ENCODE peak calls at places on chromosome 19, in ten cellular contexts. S is PC-9, P is OCI-LY7, E is IMR-90, K is mammary epithelial cell, Q is GM23248, T is HCT116, R is endothelial cell of umbilical vein, N is SK-N-SH, C is hepatocyte. J is an unnamed sample. For H3K36me3 and H4K20me1, the result is how much of the 10 kb centered on the place peaks cover.

GRCh38 chr19:31969955-31970545 is 375.4 kb upstream of the ZNF507 start:
- DNase-seq in P (no peak), T (no peak), R (no peak), N (no peak), C (peak), E (no peak), Q (no peak), S (no peak), K (no peak), J (no peak)

GRCh38 chr19:40219721-40220276 is 1.6 kb upstream of the TTC9B start:
- DNase-seq in K (peak), E (peak), N (no peak), S (peak), Q (peak), T (peak), P (no peak), C (peak), R (peak), J (peak)

GRCh38 chr19:52963229-52963760 is 614 bp upstream of the ZNF816 start:
- DNase-seq in T (no peak), P (no peak), S (no peak), R (no peak), C (peak), K (no peak), N (peak), Q (no peak), E (no peak), J (peak)

GRCh38 chr19:48558018-48558684 is 6.2 kb downstream of the SULT2B1 start:
- DNase-seq in E (peak), P (no peak), Q (peak), S (no peak), R (no peak), T (peak), K (no peak), N (no peak), C (peak), J (peak)

GRCh38 chr19:51311388-51312257 is at the start of gene IGLON5:
- DNase-seq in T (no peak), R (no peak), C (peak), N (peak), P (no peak), Q (no peak), E (no peak), K (no peak), S (no peak), J (peak)

GRCh38 chr19:50250450-50251136 is 47.2 kb downstream of the MYH14 start:
- DNase-seq in S (no peak), T (no peak), K (no peak), N (no peak), C (no peak), P (no peak), R (no peak), E (no peak), Q (no peak), J (peak)

GRCh38 chr19:8117991-8118390 is 31.4 kb downstream of the FBN3 start:
- DNase-seq in N (no peak), K (no peak), R (no peak), Q (no peak), P (no peak), E (no peak), S (no peak), T (no peak), C (no peak), J (no peak)

GRCh38 chr19:37165635-37166034 is 6.9 kb downstream of the ZNF585A start:
- DNase-seq in T (no peak), C (no peak), E (no peak), P (no peak), R (no peak), Q (no peak), K (no peak), S (no peak), N (no peak), J (no peak)

GRCh38 chr19:13172335-13173128 is 22.3 kb downstream of the IER2 start:
- DNase-seq in N (peak), K (peak), T (no peak), P (no peak), E (peak), C (peak), R (peak), S (peak), Q (peak), J (peak)

GRCh38 chr19:29528350-29528945 is 2.7 kb downstream of the VSTM2B start:
- DNase-seq in K (peak), R (peak), N (peak), S (no peak), C (peak), E (peak), P (peak), T (peak), Q (peak), J (peak)

GRCh38 chr19:49058592-49058991 is 1.0 kb upstream of the CGB7 start:
- DNase-seq in Q (peak), N (peak), E (peak), K (peak), P (peak), R (no peak), T (no peak), S (no peak), C (no peak), J (peak)

GRCh38 chr19:32339988-32340874 is 5.2 kb upstream of the ZNF507 start:
- DNase-seq in K (no peak), S (no peak), E (peak), P (peak), N (peak), T (no peak), Q (peak), C (peak), R (peak), J (peak)

GRCh38 chr19:32104465-32105235 is 240.8 kb upstream of the ZNF507 start:
- DNase-seq in R (no peak), S (no peak), Q (no peak), P (no peak), C (peak), T (no peak), E (no peak), N (no peak), K (peak), J (no peak)

GRCh38 chr19:13461536-13461935 is 44.7 kb downstream of the CACNA1A start:
- DNase-seq in T (no peak), R (no peak), C (no peak), Q (no peak), P (no peak), S (no peak), N (no peak), K (no peak), E (no peak), J (no peak)

GRCh38 chr19:5918463-5919079 is 4.5 kb downstream of the CAPS start:
- DNase-seq in C (no peak), E (no peak), K (no peak), T (no peak), P (no peak), S (no peak), R (no peak), N (no peak), Q (no peak), J (peak)

GRCh38 chr19:36707134-36707533 is 19.7 kb downstream of the ZNF567 start:
- DNase-seq in R (no peak), S (no peak), C (no peak), Q (peak), N (no peak), T (no peak), K (no peak), P (no peak), E (no peak), J (no peak)

GRCh38 chr19:16324384-16325160 is at the start of gene KLF2:
- DNase-seq in K (peak), S (peak), C (peak), P (peak), R (peak), T (peak), N (peak), Q (peak), E (peak), J (peak)

GRCh38 chr19:42468273-42468796 is 25.6 kb upstream of the CXCL17 start:
- DNase-seq in E (peak), T (peak), S (peak), N (no peak), Q (peak), C (peak), R (no peak), K (peak), P (no peak), J (peak)

GRCh38 chr19:51742736-51743288 is 8.9 kb downstream of the FPR1 start:
- DNase-seq in R (no peak), C (no peak), P (no peak), E (no peak), S (no peak), T (no peak), K (peak), N (no peak), Q (peak), J (peak)

GRCh38 chr19:7636691-7637373 is at the start of gene STXBP2:
- DNase-seq in E (no peak), C (peak), Q (peak), R (peak), K (peak), N (peak), S (peak), P (peak), T (peak), J (peak)

GRCh38 chr19:40392123-40392522 is 2.1 kb upstream of the HIPK4 start:
- DNase-seq in S (no peak), C (no peak), Q (no peak), N (no peak), E (no peak), R (no peak), P (no peak), T (no peak), K (no peak), J (peak)

GRCh38 chr19:20660473-20660872 is 898 bp downstream of the ZNF626 start:
- DNase-seq in P (no peak), E (no peak), K (peak), R (peak), T (no peak), Q (no peak), N (peak), S (no peak), C (peak), J (no peak)

GRCh38 chr19:10295305-10295846 is 5.6 kb downstream of the ICAM5 start:
- DNase-seq in E (no peak), N (peak), C (no peak), S (no peak), T (no peak), K (no peak), P (peak), Q (peak), R (peak), J (peak)

GRCh38 chr19:15181394-15181793 is 19.4 kb downstream of the NOTCH3 start:
- DNase-seq in E (no peak), C (no peak), Q (no peak), P (no peak), S (no peak), T (no peak), R (no peak), K (no peak), N (no peak), J (peak)

GRCh38 chr19:51194527-51195315 is 30.2 kb upstream of the CD33 start:
- DNase-seq in R (no peak), T (no peak), P (peak), S (no peak), C (no peak), N (no peak), K (peak), Q (no peak), E (no peak), J (no peak)

GRCh38 chr19:35299523-35300339 is 7.8 kb downstream of the MAG start:
- DNase-seq in C (no peak), P (peak), S (no peak), N (peak), K (no peak), Q (peak), T (no peak), R (no peak), E (no peak), J (peak)

GRCh38 chr19:16619456-16619855 is 8.5 kb downstream of the MED26 start:
- DNase-seq in S (no peak), C (no peak), N (no peak), P (no peak), E (no peak), R (no peak), Q (peak), K (peak), T (no peak), J (peak)

GRCh38 chr19:7676376-7676775 is 514 bp upstream of the MCEMP1 start:
- DNase-seq in Q (no peak), C (no peak), S (no peak), E (no peak), R (no peak), K (no peak), N (no peak), P (peak), T (no peak), J (peak)

GRCh38 chr19:11125994-11126685 is 29.4 kb downstream of the SPC24 start:
- DNase-seq in Q (peak), E (peak), K (no peak), C (peak), N (peak), S (peak), T (peak), R (peak), P (peak), J (peak)

GRCh38 chr19:6800991-6801396 is 28.5 kb downstream of the VAV1 start:
- DNase-seq in S (peak), N (no peak), Q (peak), E (peak), P (peak), K (peak), C (no peak), R (peak), T (peak), J (peak)

GRCh38 chr19:41927810-41928192 is 448 bp downstream of the ERFL start:
- DNase-seq in R (no peak), Q (no peak), P (peak), C (no peak), N (peak), S (no peak), E (no peak), K (no peak), T (no peak), J (no peak)

GRCh38 chr19:10416083-10416379 is 4.3 kb upstream of the PDE4A start:
- DNase-seq in E (no peak), T (no peak), K (no peak), C (no peak), R (no peak), S (no peak), P (no peak), N (no peak), Q (no peak), J (no peak)

DNA sequence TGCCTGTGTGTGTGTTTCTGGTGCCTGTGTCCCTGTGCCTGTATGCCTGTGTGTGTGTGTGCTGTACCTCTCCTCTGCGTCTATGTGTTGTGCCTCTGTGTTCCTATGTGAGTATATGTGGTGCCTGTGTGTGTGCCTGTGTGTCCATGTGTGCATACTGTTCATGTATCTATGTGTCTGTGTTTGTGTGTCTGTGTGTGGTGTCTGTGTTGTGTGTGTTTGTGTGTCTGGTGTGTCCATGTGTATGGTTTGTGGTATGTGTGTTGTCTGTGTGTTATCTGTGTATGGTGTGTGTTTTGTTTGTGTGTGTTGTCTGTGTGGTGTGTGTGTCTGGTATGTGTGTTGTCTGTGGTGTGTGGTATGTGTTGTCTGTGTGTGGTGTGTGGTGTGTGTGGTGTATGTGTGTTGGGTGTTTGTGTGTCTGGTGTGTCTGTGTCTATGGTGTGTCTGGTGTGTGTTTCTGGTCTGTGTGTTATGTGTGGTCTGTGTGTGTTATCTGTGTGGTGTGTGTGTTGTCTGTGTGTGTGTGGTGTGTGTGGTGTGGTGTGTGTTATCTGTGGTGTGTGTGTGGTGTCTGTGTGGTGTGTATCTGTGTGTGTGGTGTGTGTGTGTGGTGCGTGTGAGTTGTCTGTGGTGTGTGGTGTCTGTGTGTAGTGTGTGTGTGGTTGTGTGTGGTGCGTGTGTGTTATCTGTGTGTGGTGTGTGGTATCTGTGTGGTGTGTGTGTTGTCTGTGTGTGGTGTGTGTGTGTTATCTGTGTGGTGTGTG is 20.4 kb downstream of the HDGFL2 start:
- DNase-seq in C (no peak), P (no peak), N (no peak), T (no peak), Q (no peak), K (no peak), E (no peak), R (no peak), S (no peak), J (peak)
- H3K36me3 ChIP-seq in C (under half), P (half or more), N (under half), T (under half), Q (under half), K (under half), E (half or more), R (under half), S (under half), J (under half)

DNA sequence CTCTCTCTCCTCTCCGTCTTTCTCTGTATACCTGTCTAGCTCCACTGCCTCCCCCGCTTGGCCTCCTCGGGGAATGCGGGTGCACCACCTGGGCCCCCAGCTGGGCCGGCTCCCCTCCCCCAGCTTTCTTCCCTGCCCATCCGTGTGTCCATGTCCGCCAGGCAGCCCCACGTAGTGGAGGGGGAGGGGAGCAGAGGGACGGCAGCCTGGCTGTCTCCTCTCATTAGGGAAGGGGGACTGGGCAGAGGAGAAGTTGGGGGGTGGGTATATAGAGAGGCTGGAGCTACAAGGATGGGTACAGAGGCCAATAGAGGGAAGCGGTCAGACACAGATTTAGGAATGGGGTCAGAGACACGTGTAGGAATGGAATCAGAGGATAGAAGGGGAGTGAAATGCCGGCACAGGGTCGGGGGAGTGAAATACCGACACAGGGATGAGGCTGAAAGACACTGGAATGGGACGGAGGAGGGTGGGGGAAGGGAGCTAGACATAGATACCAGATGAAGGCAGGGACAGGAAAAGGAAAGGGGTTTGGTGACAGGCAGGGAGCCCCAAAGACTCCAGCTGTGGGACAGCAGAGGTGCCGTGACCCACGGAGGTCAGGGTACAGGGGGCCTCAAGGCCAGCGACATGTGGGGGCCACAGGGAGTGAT is 2.8 kb downstream of the NECTIN2 start:
- DNase-seq in E (no peak), R (peak), T (no peak), Q (peak), C (peak), K (no peak), S (no peak), P (no peak), N (peak), J (no peak)
- H4K20me1 ChIP-seq in E (half or more), R (under half), T (under half), Q (under half), C (half or more), K (under half), S (under half), P (under half), N (half or more), J (under half)

GRCh38 chr19:18991050-18991449 is 42.3 kb downstream of the SUGP2 start:
- DNase-seq in S (no peak), P (no peak), Q (no peak), N (no peak), E (no peak), T (no peak), K (no peak), R (no peak), C (no peak), J (peak)
- H3K36me3 ChIP-seq in S (under half), P (half or more), Q (under half), N (under half), E (under half), T (under half), K (under half), R (under half), C (under half), J (under half)

DNA sequence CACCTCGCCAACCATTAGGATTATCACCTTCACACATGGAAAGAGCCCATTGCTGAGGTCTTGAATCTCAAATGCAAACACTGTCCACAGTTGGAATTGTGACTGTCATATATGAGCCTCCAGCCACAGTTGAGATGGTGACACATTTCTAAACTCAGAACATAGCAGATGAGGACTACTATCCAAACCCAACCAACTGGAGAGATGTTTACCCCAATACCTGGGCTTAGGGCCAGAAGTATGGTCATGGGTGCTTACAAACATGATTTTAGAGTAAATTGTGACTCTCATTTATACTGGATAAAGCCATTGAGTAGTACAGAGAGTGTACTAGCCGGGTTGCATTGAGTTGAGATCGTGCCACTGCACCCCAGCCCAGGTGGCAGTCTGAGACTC is 14.0 kb upstream of the ZNF681 start:
- DNase-seq in P (no peak), E (no peak), S (no peak), R (no peak), K (no peak), C (no peak), T (no peak), N (no peak), Q (no peak), J (no peak)
- H4K20me1 ChIP-seq in P (under half), E (under half), S (under half), R (under half), K (under half), C (under half), T (under half), N (under half), Q (under half), J (under half)

GRCh38 chr19:47375694-47376588 is 26.8 kb downstream of the DHX34 start:
- DNase-seq in P (no peak), R (no peak), N (peak), T (no peak), Q (no peak), K (no peak), E (no peak), C (no peak), S (no peak), J (peak)
- H3K36me3 ChIP-seq in P (half or more), R (half or more), N (half or more), T (under half), Q (under half), K (under half), E (half or more), C (under half), S (under half), J (half or more)

DNA sequence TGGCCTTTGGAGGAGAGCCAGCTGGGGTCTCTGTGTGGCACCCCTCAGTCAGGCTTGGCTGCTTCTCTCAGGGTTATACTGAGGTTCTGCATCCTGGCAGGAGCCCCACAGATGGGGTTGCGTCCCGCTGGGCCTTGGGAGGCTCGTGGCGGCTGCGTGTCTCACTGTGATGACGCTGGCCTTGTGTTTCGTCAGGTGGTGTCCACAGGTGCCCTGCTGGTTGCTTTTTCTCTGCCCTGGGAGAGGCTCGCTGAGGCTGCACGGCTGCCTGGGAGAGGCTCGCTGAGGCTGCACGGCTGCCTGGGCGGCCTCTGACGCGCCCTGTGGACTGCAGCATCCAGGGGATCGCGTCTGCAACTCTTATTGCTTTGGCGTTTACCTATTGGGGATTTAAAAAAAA is 15.4 kb downstream of the DOT1L start:
- DNase-seq in R (no peak), T (no peak), Q (no peak), S (no peak), P (no peak), E (no peak), N (no peak), C (no peak), K (no peak), J (peak)
- H4K20me1 ChIP-seq in R (under half), T (under half), Q (under half), S (under half), P (under half), E (half or more), N (half or more), C (under half), K (under half), J (half or more)

GRCh38 chr19:57778358-57778757 is 8.9 kb downstream of the ZNF586 start:
- DNase-seq in E (no peak), S (no peak), Q (no peak), K (no peak), T (no peak), C (no peak), P (no peak), R (no peak), N (no peak), J (no peak)

GRCh38 chr19:57773488-57773887 is 4.0 kb downstream of the ZNF586 start:
- DNase-seq in Q (no peak), K (no peak), T (no peak), S (no peak), P (no peak), E (no peak), R (no peak), C (no peak), N (no peak), J (no peak)

GRCh38 chr19:57779220-57779845 is 9.9 kb downstream of the ZNF586 start:
- DNase-seq in R (no peak), E (no peak), P (no peak), N (no peak), K (no peak), Q (no peak), S (no peak), T (no peak), C (no peak), J (no peak)

GRCh38 chr19:57771417-57771816 is 1.9 kb downstream of the ZNF586 start:
- DNase-seq in K (no peak), C (no peak), T (no peak), E (no peak), S (no peak), Q (no peak), N (no peak), R (no peak), P (no peak), J (no peak)

GRCh38 chr19:57776764-57777296 is 7.4 kb downstream of the ZNF586 start:
- DNase-seq in P (no peak), E (no peak), T (no peak), K (no peak), C (no peak), S (no peak), Q (no peak), R (no peak), N (no peak), J (no peak)
- H3K36me3 ChIP-seq in P (half or more), E (half or more), T (under half), K (under half), C (under half), S (half or more), Q (under half), R (under half), N (under half), J (under half)